ENCODE peak calls at places on chromosomes 5 and 9, in five cellular contexts. O is stimulated activated CD8-positive, alpha-beta memory T cell treated with anti-CD3 and anti-CD28 coated beads, Interleukin-2, amount 100 ng/mL, for 1 hour; G is EH; Z is activated CD4-positive, alpha-beta T cell treated with anti-CD3 and anti-CD28 coated beads for 24 hours; H is iris pigment epithelial cell. I is an unnamed sample.

GRCh38 chr5:177354256-177354655 is 2.8 kb upstream of the LMAN2 start:
- DNase-seq in H (no peak), Z (no peak), O (no peak), G (no peak), I (no peak)

GRCh38 chr9:107178302-107178701 is 104.8 kb upstream of the RAD23B start:
- DNase-seq in G (peak; percentile 38), Z (no peak), H (peak; percentile 28), O (no peak), I (no peak)

GRCh38 chr5:36655171-36655570 is 48.8 kb downstream of the SLC1A3 start:
- DNase-seq in O (no peak), G (no peak), Z (no peak), H (peak; percentile 41), I (no peak)

GRCh38 chr9:124835026-124835501 is 18.2 kb upstream of the WDR38 start:
- DNase-seq in Z (no peak), O (no peak), H (peak; percentile 76), G (peak; percentile 80), I (no peak)

GRCh38 chr5:171872666-171873065 is 87.0 kb downstream of the SMIM23 start:
- DNase-seq in O (no peak), H (peak; percentile 35), Z (no peak), G (no peak), I (no peak)

GRCh38 chr9:129291041-129291501 is 113.0 kb upstream of the IER5L start:
- DNase-seq in Z (no peak), G (no peak), O (no peak), H (no peak), I (no peak)

GRCh38 chr9:20302229-20302628 is 320.1 kb downstream of the MLLT3 start:
- DNase-seq in O (no peak), G (no peak), Z (no peak), H (no peak), I (no peak)

GRCh38 chr9:83706703-83707517 is 848 bp downstream of the UBQLN1 start:
- DNase-seq in H (peak; percentile 21), G (peak; percentile 42), O (peak; percentile 43), Z (peak; percentile 47), I (peak; percentile 37)

GRCh38 chr5:143714629-143715028 is 97.3 kb upstream of the HMHB1 start:
- DNase-seq in O (no peak), G (peak; percentile 46), Z (no peak), H (peak; percentile 33), I (no peak)

GRCh38 chr9:114237781-114238180 is 82.4 kb downstream of the COL27A1 start:
- DNase-seq in O (no peak), Z (no peak), G (peak; percentile 54), H (no peak), I (no peak)

GRCh38 chr9:127903557-127904475 is 4.4 kb upstream of the ST6GALNAC6 start:
- DNase-seq in Z (peak; percentile 86), O (no peak), H (no peak), G (peak; percentile 51), I (peak; percentile 70)

GRCh38 chr5:79772651-79773050 is 83.0 kb downstream of the CMYA5 start:
- DNase-seq in G (no peak), Z (no peak), O (no peak), H (no peak), I (no peak)

GRCh38 chr5:169626779-169627178 is 10.3 kb upstream of the DOCK2 start:
- DNase-seq in H (peak; percentile 92), G (peak; percentile 97), Z (no peak), O (no peak), I (no peak)

GRCh38 chr9:78884611-78885150 is 587.8 kb downstream of the PSAT1 start:
- DNase-seq in H (peak; percentile 51), Z (no peak), O (no peak), G (peak; percentile 33), I (no peak)

GRCh38 chr9:127158995-127159801 is 36.8 kb upstream of the ANGPTL2 start:
- DNase-seq in Z (no peak), O (no peak), G (peak; percentile 88), H (peak; percentile 87), I (no peak)

GRCh38 chr5:151417712-151418111 is 29.7 kb upstream of the SLC36A1 start:
- DNase-seq in Z (no peak), O (no peak), H (no peak), G (no peak), I (no peak)

I was measured in KG1.